ENCODE peak calls at places on chromosome 4, in seven cellular contexts. R, M, E, A, P, G and B are unnamed samples.

GRCh38 chr4:70709551-70710080 is 12.1 kb upstream of the RUFY3 start:
- DNase-seq in R (no peak), M (peak), E (no peak), A (no peak), P (no peak), G (no peak), B (no peak)

GRCh38 chr4:83331959-83332358 is 2.7 kb downstream of the HPSE start:
- DNase-seq in R (no peak), M (no peak), E (no peak), A (no peak), P (no peak), G (no peak), B (no peak)

GRCh38 chr4:108030332-108030731 is 40.6 kb downstream of the HADH start:
- DNase-seq in R (peak), M (peak), E (no peak), A (peak), P (peak), G (peak), B (no peak)

GRCh38 chr4:121824950-121825349 is 1.3 kb upstream of the CCNA2 start:
- DNase-seq in R (no peak), M (no peak), E (no peak), A (no peak), P (no peak), G (no peak), B (no peak)

GRCh38 chr4:143184503-143185252 is at the start of gene USP38:
- DNase-seq in R (peak), M (peak), E (peak), A (peak), P (peak), G (peak), B (peak)

GRCh38 chr4:146640459-146641061 is 1.9 kb downstream of the POU4F2 start:
- DNase-seq in R (no peak), M (no peak), E (no peak), A (no peak), P (no peak), G (no peak), B (no peak)

GRCh38 chr4:122383341-122383740 is 4.5 kb downstream of the ADAD1 start:
- DNase-seq in R (no peak), M (no peak), E (no peak), A (no peak), P (no peak), G (no peak), B (no peak)

GRCh38 chr4:83454626-83455025 is 997 bp downstream of the HELQ start:
- DNase-seq in R (peak), M (no peak), E (no peak), A (no peak), P (peak), G (peak), B (no peak)

GRCh38 chr4:145099653-145100052 is 1.5 kb downstream of the ABCE1 start:
- DNase-seq in R (peak), M (no peak), E (no peak), A (no peak), P (no peak), G (no peak), B (no peak)
- H3K4me3 ChIP-seq in R (peak), M (peak), E (peak), A (peak), P (peak), G (no peak), B (peak)

GRCh38 chr4:40190880-40191815 is 5.7 kb upstream of the RHOH start:
- DNase-seq in R (no peak), M (no peak), E (no peak), A (no peak), P (no peak), G (peak), B (peak)

GRCh38 chr4:40192286-40193017 is 4.4 kb upstream of the RHOH start:
- DNase-seq in R (peak), M (no peak), E (no peak), A (no peak), P (no peak), G (no peak), B (no peak)

GRCh38 chr4:40193578-40193977 is 3.3 kb upstream of the RHOH start:
- DNase-seq in R (no peak), M (no peak), E (no peak), A (no peak), P (no peak), G (no peak), B (no peak)

GRCh38 chr4:40194602-40195161 is 2.1 kb upstream of the RHOH start:
- DNase-seq in R (no peak), M (no peak), E (no peak), A (no peak), P (peak), G (peak), B (peak)

GRCh38 chr4:40193018-40193571 is 3.7 kb upstream of the RHOH start:
- DNase-seq in R (no peak), M (no peak), E (no peak), A (no peak), P (no peak), G (no peak), B (no peak)
- H3K4me3 ChIP-seq in R (no peak), M (no peak), E (no peak), A (no peak), P (no peak), G (no peak), B (peak)

GRCh38 chr4:152422817-152423320 is 113.0 kb downstream of the FBXW7 start:
- DNase-seq in R (peak), M (no peak), E (no peak), A (no peak), P (no peak), G (no peak), B (no peak)
- H3K4me3 ChIP-seq in R (no peak), M (no peak), E (no peak), A (no peak), P (no peak), G (no peak), B (no peak)

DNA sequence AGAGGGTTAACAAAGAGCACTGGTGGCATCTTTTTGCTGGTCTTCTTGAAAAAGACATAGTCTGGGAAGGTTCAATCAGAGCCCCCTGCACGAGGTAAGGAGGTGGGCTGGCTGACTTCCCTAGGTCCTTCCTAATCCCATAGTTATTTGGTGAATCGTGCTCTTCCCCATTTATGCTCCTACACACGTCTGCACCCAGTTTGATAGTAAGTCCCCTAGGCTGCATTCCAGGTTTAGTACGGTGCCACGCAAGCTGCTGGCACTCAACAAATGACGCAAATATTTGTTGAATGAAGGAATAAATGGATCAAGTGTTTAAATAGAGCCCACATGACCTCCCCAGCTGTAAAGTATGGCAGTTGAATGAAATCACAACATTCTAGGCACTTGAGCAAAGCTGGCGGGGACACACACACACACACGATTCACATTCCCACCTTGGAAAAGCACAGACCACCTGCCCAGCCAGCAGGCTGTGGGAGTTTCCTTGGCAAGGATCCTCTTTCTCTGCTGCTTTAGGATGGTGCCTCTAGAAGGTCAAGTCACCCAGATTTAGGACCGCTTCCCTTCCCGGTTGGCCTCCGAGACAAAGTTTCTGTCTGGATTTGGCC is 855 bp downstream of the FAM184B start:
- DNase-seq in R (peak), M (no peak), E (no peak), A (no peak), P (no peak), G (no peak), B (no peak)
- H3K4me3 ChIP-seq in R (peak), M (peak), E (no peak), A (peak), P (peak), G (no peak), B (peak)

GRCh38 chr4:54226399-54227260 is 2.5 kb upstream of the PDGFRA start:
- DNase-seq in R (no peak), M (peak), E (peak), A (peak), P (peak), G (peak), B (no peak)
- H3K4me3 ChIP-seq in R (peak), M (peak), E (peak), A (peak), P (peak), G (peak), B (peak)

GRCh38 chr4:173243321-173243720 is 74.7 kb downstream of the GALNT7 start:
- DNase-seq in R (peak), M (no peak), E (no peak), A (no peak), P (peak), G (peak), B (no peak)
- H3K4me3 ChIP-seq in R (no peak), M (no peak), E (no peak), A (no peak), P (no peak), G (no peak), B (no peak)

DNA sequence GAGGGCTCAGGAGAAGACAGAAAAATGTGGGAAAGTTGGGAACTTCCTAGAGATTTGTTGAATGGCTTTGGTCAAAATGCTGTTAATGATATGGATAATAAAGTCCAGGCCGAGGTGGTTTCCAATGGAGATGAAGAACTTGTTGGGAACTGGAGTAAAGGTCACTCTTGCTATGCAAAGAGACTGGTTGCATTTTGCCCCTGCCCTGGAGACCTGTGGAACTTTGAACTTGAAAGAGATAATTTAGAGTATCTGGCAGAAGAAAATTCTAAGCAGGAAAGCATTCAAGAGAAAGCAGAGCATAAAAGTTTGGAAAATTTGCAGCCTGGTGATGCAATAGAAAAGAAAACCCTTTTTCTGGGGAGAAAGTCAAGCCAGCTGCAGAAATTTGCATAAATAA is 203.9 kb downstream of the RELL1 start:
- DNase-seq in R (no peak), M (no peak), E (no peak), A (no peak), P (no peak), G (no peak), B (no peak)
- H3K4me3 ChIP-seq in R (no peak), M (no peak), E (no peak), A (no peak), P (no peak), G (no peak), B (no peak)

DNA sequence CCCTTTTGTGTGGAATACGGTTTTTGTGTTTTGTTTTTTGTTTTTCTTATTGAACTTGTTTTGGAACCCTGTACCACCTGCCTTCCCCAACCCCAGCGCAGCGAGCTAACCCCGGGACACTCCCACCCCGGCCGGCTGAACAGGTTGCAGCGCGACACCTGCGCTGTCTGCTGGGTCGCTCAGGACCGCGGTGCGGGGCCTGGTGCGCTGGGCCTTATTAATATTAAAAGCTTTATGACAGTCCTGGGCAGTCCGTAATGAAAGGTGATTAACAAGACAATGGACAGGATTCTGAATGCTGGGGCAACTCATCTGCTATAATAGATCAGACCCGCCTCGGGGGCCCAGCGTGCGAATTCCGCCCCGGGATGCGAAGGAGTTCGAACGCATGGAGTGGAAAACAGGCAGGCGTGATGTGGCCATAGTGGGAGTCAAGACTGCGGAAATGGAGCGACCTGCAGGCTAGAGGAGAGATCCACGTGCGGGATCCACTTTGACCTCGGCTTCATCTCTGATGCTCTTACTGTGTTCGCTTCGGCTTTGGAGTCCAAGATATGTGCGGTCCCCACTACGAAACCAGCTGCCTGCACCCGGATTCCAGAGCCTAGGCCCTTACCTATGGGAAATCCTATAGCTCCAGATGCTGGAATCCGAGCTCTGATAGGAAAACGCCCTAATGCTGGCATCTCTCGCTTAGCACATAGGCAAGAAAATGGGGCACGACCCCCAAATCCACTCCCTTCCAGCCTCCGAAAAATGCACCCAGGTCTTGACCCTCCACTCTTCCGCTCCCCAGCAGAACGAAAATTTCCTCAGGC is 69.0 kb upstream of the TMEM33 start:
- DNase-seq in R (no peak), M (no peak), E (no peak), A (no peak), P (no peak), G (no peak), B (no peak)
- H3K4me3 ChIP-seq in R (no peak), M (no peak), E (no peak), A (no peak), P (no peak), G (no peak), B (no peak)

GRCh38 chr4:184150102-184150839 is 67.4 kb downstream of the ENPP6 start:
- DNase-seq in R (no peak), M (no peak), E (no peak), A (no peak), P (no peak), G (no peak), B (no peak)
- H3K4me3 ChIP-seq in R (no peak), M (no peak), E (no peak), A (no peak), P (no peak), G (no peak), B (no peak)

DNA sequence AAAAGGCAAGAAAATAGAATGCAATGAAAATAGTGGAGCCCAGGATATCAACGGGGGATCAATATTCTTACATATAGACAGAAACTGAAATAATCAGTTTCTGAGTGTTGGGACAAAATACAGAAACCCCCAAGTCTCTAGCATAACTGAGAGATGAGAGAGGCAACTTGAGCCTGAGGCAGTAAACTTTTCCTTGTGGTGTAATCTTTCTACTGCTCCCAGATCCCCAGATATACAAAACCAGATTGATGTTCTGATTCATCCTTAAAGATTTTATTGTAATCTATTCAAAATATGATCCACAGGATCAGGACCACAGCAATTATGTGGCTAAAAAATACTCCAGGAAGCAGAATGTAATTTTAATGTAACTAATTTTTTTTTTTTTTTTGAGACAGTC is 2282.6 kb downstream of the ARAP2 start:
- DNase-seq in R (peak), M (no peak), E (no peak), A (no peak), P (no peak), G (no peak), B (no peak)
- H3K4me3 ChIP-seq in R (no peak), M (no peak), E (no peak), A (no peak), P (no peak), G (no peak), B (no peak)